ENCODE peak calls at places on chromosome 15, in four cellular contexts. T, M, E and V are unnamed samples.

GRCh38 chr15:64334530-64334929 is 21.4 kb downstream of the CSNK1G1 start:
- DNase-seq in T (no peak), E (peak), M (no peak), V (no peak)

GRCh38 chr15:89492111-89492641 is 4.2 kb downstream of the RHCG start:
- DNase-seq in T (no peak), E (peak), M (peak), V (no peak)

GRCh38 chr15:77852241-77853007 is 219.7 kb upstream of the LINGO1 start:
- DNase-seq in T (no peak), M (no peak), E (no peak), V (no peak)

GRCh38 chr15:64521726-64522164 is 61.4 kb downstream of the ZNF609 start:
- DNase-seq in E (peak), T (peak), M (peak), V (no peak)

GRCh38 chr15:78768531-78769408 is 42.5 kb downstream of the ADAMTS7 start:
- DNase-seq in E (no peak), M (no peak), T (peak), V (no peak)

GRCh38 chr15:69154684-69155083 is 5.8 kb upstream of the GLCE start:
- DNase-seq in E (no peak), T (no peak), M (peak), V (no peak)

GRCh38 chr15:53472883-53473282 is 286.6 kb downstream of the WDR72 start:
- DNase-seq in T (no peak), M (no peak), E (no peak), V (no peak)

GRCh38 chr15:65305144-65305758 is 774 bp downstream of the RNU5B-1 start:
- DNase-seq in E (no peak), T (no peak), M (no peak), V (no peak)

GRCh38 chr15:84915011-84915958 is 30.8 kb downstream of the SLC28A1 start:
- DNase-seq in M (peak), T (peak), E (peak), V (no peak)

GRCh38 chr15:68436680-68437079 is 4.7 kb upstream of the ITGA11 start:
- DNase-seq in T (no peak), E (no peak), M (no peak), V (no peak)

GRCh38 chr15:69344238-69344637 is 45.5 kb downstream of the PAQR5 start:
- DNase-seq in E (no peak), M (no peak), T (no peak), V (no peak)

GRCh38 chr15:40049076-40049475 is 10.1 kb upstream of the SRP14 start:
- DNase-seq in M (no peak), T (no peak), E (no peak), V (no peak)

GRCh38 chr15:68558318-68559305 is 20.2 kb upstream of the CORO2B start:
- DNase-seq in M (no peak), T (no peak), E (peak), V (no peak)

GRCh38 chr15:61228025-61228901 is 839 bp downstream of the RORA start:
- DNase-seq in E (peak), T (no peak), M (peak), V (no peak)

GRCh38 chr15:78047631-78048409 is 29.7 kb downstream of the TBC1D2B start:
- DNase-seq in M (peak), E (no peak), T (no peak), V (peak)

GRCh38 chr15:31839388-31839787 is 190.9 kb upstream of the CHRNA7 start:
- DNase-seq in M (no peak), E (no peak), T (no peak), V (no peak)

GRCh38 chr15:88131937-88132336 is 124.6 kb downstream of the NTRK3 start:
- DNase-seq in E (no peak), T (no peak), M (no peak), V (no peak)

GRCh38 chr15:41982133-41982930 is 10.0 kb upstream of the EHD4 start:
- DNase-seq in T (no peak), E (no peak), M (no peak), V (no peak)

GRCh38 chr15:66670698-66671580 is 31.1 kb upstream of the SMAD6 start:
- DNase-seq in M (no peak), E (peak), T (no peak), V (no peak)

GRCh38 chr15:67125589-67126502 is 60.4 kb downstream of the SMAD3 start:
- DNase-seq in T (peak), M (peak), E (no peak), V (no peak)

GRCh38 chr15:67937153-67937761 is 97.4 kb upstream of the RNU6-1 start:
- DNase-seq in T (no peak), E (peak), M (no peak), V (no peak)

GRCh38 chr15:77825143-77825542 is 192.4 kb upstream of the LINGO1 start:
- DNase-seq in M (no peak), E (no peak), T (no peak), V (no peak)

GRCh38 chr15:31312220-31312619 is 14.4 kb upstream of the KLF13 start:
- DNase-seq in M (no peak), E (no peak), T (no peak), V (no peak)

GRCh38 chr15:96068897-96069296 is 261.6 kb upstream of the NR2F2 start:
- DNase-seq in E (no peak), M (no peak), T (no peak), V (no peak)

GRCh38 chr15:39934415-39935044 is 615 bp downstream of the EIF2AK4 start:
- DNase-seq in T (no peak), E (no peak), M (peak), V (no peak)

GRCh38 chr15:95068847-95069518 is 837.6 kb downstream of the MCTP2 start:
- DNase-seq in T (no peak), E (no peak), M (no peak), V (no peak)

GRCh38 chr15:88792342-88793282 is 10.6 kb upstream of the ACAN start:
- DNase-seq in E (peak), T (no peak), M (no peak), V (no peak)

GRCh38 chr15:77980094-77980493 is 97.4 kb downstream of the TBC1D2B start:
- DNase-seq in E (no peak), T (no peak), M (no peak), V (no peak)

DNA sequence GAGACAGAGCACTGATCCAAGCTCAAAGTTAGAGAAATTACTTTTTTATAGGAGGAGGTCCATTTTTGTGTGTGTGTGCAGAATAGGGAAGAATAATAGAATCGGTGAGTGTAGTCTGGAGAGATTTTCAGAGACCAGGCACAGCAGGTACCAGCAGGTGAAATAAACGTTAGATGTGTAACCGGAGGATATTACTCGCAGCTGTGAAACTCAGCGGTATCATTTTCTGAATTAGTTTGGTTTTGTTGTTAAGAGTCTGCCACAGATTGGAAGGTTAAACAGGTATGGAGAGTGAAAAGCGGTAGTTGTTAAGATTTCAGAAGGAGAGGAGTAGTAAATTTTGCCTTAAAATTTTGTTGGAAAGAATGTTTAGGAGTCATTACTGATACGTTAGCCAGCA is 69.9 kb downstream of the RGMA start:
- DNase-seq in T (no peak), E (no peak), M (no peak), V (no peak)
- H3K27ac ChIP-seq in T (no peak), E (no peak), M (peak), V (no peak)

GRCh38 chr15:71449363-71449762 is 334.1 kb downstream of the THSD4 start:
- DNase-seq in M (no peak), E (no peak), T (no peak), V (no peak)
- H3K27ac ChIP-seq in M (no peak), E (no peak), T (peak), V (no peak)

GRCh38 chr15:49460411-49460941 is 37.4 kb downstream of the FGF7 start:
- DNase-seq in E (no peak), M (peak), T (no peak), V (no peak)
- H3K27ac ChIP-seq in E (no peak), M (peak), T (no peak), V (no peak)

DNA sequence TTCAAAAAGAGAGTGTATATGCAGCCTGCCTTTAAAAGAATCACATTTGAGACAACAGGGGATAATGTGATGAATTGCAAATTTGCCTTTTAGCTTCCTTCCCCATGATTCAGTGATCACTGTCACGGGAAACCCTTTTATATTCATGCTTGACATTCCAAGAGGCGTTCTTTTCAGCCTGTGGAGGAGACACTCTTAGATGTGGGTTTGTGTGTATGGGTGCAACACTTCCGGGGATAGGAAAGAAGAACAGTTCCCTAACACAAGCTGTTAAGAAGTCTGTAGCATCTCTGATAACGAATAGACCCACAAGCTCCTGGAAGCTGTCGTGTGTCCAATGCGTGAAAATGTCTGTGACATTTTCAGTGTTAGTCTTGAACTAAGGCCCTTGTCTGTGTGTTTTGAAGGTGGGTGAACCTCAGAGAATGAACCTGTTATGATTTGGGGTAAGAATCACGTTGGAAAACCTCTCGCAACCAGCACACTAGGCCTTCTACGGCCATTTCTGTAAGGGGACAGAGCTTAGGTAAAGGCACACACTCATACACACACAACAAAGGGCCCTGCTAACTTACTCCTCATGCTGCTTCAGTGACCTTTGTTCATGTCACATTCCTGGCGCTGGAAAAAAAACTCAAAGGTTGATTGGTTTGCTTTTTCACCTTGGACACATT is 229.2 kb upstream of the ST8SIA2 start:
- DNase-seq in M (peak), E (peak), T (no peak), V (peak)
- H3K27ac ChIP-seq in M (no peak), E (peak), T (no peak), V (peak)